ENCODE peak calls at places on chromosomes 5 and 9, in seven cellular contexts. One of them, this sample, is unnamed.

GRCh38 chr5:26329562-26330189 is 708.7 kb downstream of the CDH9 start:
- DNase-seq in H9: no peak
- DNase-seq in amniotic epithelial cell: no peak
- DNase-seq in activated CD8-positive, alpha-beta T cell treated with anti-CD3 and anti-CD28 coated beads for 36 hours: no peak
- DNase-seq in Right ventricle myocardium superior: no peak
- DNase-seq in stimulated activated CD4-positive, alpha-beta T cell treated with anti-CD3 and anti-CD28 coated beads, Interleukin-1b, Interleukin-23, amount 100 ng/mL, for 24 hours: no peak
- DNase-seq in spleen: no peak
- DNase-seq in this sample: no peak

GRCh38 chr5:134124289-134125194 is 10.1 kb downstream of the TCF7 start:
- DNase-seq in spleen: no peak
- DNase-seq in stimulated activated CD4-positive, alpha-beta T cell treated with anti-CD3 and anti-CD28 coated beads, Interleukin-1b, Interleukin-23, amount 100 ng/mL, for 24 hours: no peak
- DNase-seq in amniotic epithelial cell: no peak
- DNase-seq in activated CD8-positive, alpha-beta T cell treated with anti-CD3 and anti-CD28 coated beads for 36 hours: peak
- DNase-seq in Right ventricle myocardium superior: no peak
- DNase-seq in H9: no peak
- DNase-seq in this sample: no peak

GRCh38 chr9:122904466-122904822 is 715 bp downstream of the RC3H2 start:
- DNase-seq in Right ventricle myocardium superior: no peak
- DNase-seq in amniotic epithelial cell: peak
- DNase-seq in H9: peak
- DNase-seq in activated CD8-positive, alpha-beta T cell treated with anti-CD3 and anti-CD28 coated beads for 36 hours: peak
- DNase-seq in stimulated activated CD4-positive, alpha-beta T cell treated with anti-CD3 and anti-CD28 coated beads, Interleukin-1b, Interleukin-23, amount 100 ng/mL, for 24 hours: no peak
- DNase-seq in spleen: no peak
- DNase-seq in this sample: peak

GRCh38 chr9:91680129-91680528 is 256.5 kb upstream of the NFIL3 start:
- DNase-seq in amniotic epithelial cell: peak
- DNase-seq in activated CD8-positive, alpha-beta T cell treated with anti-CD3 and anti-CD28 coated beads for 36 hours: no peak
- DNase-seq in Right ventricle myocardium superior: no peak
- DNase-seq in spleen: no peak
- DNase-seq in H9: no peak
- DNase-seq in stimulated activated CD4-positive, alpha-beta T cell treated with anti-CD3 and anti-CD28 coated beads, Interleukin-1b, Interleukin-23, amount 100 ng/mL, for 24 hours: no peak
- DNase-seq in this sample: no peak

GRCh38 chr5:26649000-26649399 is 389.4 kb downstream of the CDH9 start:
- DNase-seq in Right ventricle myocardium superior: no peak
- DNase-seq in H9: no peak
- DNase-seq in activated CD8-positive, alpha-beta T cell treated with anti-CD3 and anti-CD28 coated beads for 36 hours: no peak
- DNase-seq in stimulated activated CD4-positive, alpha-beta T cell treated with anti-CD3 and anti-CD28 coated beads, Interleukin-1b, Interleukin-23, amount 100 ng/mL, for 24 hours: no peak
- DNase-seq in amniotic epithelial cell: no peak
- DNase-seq in spleen: no peak
- DNase-seq in this sample: no peak

GRCh38 chr9:28471261-28471660 is 898.0 kb upstream of the C9orf72 start:
- DNase-seq in Right ventricle myocardium superior: no peak
- DNase-seq in activated CD8-positive, alpha-beta T cell treated with anti-CD3 and anti-CD28 coated beads for 36 hours: no peak
- DNase-seq in stimulated activated CD4-positive, alpha-beta T cell treated with anti-CD3 and anti-CD28 coated beads, Interleukin-1b, Interleukin-23, amount 100 ng/mL, for 24 hours: no peak
- DNase-seq in amniotic epithelial cell: no peak
- DNase-seq in H9: no peak
- DNase-seq in spleen: no peak
- DNase-seq in this sample: no peak

GRCh38 chr9:122180633-122181032 is 20.9 kb downstream of the MORN5 start:
- DNase-seq in spleen: no peak
- DNase-seq in activated CD8-positive, alpha-beta T cell treated with anti-CD3 and anti-CD28 coated beads for 36 hours: no peak
- DNase-seq in H9: no peak
- DNase-seq in amniotic epithelial cell: peak
- DNase-seq in Right ventricle myocardium superior: no peak
- DNase-seq in stimulated activated CD4-positive, alpha-beta T cell treated with anti-CD3 and anti-CD28 coated beads, Interleukin-1b, Interleukin-23, amount 100 ng/mL, for 24 hours: no peak
- DNase-seq in this sample: no peak

GRCh38 chr5:67447732-67448131 is 251.1 kb upstream of the CD180 start:
- DNase-seq in H9: no peak
- DNase-seq in amniotic epithelial cell: no peak
- DNase-seq in Right ventricle myocardium superior: no peak
- DNase-seq in activated CD8-positive, alpha-beta T cell treated with anti-CD3 and anti-CD28 coated beads for 36 hours: no peak
- DNase-seq in stimulated activated CD4-positive, alpha-beta T cell treated with anti-CD3 and anti-CD28 coated beads, Interleukin-1b, Interleukin-23, amount 100 ng/mL, for 24 hours: no peak
- DNase-seq in spleen: no peak
- DNase-seq in this sample: no peak

GRCh38 chr5:52579391-52579790 is 208.3 kb upstream of the ITGA1 start:
- DNase-seq in stimulated activated CD4-positive, alpha-beta T cell treated with anti-CD3 and anti-CD28 coated beads, Interleukin-1b, Interleukin-23, amount 100 ng/mL, for 24 hours: no peak
- DNase-seq in amniotic epithelial cell: no peak
- DNase-seq in Right ventricle myocardium superior: no peak
- DNase-seq in H9: no peak
- DNase-seq in activated CD8-positive, alpha-beta T cell treated with anti-CD3 and anti-CD28 coated beads for 36 hours: no peak
- DNase-seq in spleen: no peak
- DNase-seq in this sample: no peak